ENCODE peak calls at places on chromosomes 12 and 14, in eight cellular contexts. One of them, this sample, is unnamed.

GRCh38 chr14:78863143-78863542 is 693.0 kb downstream of the NRXN3 start:
- DNase-seq in CD8-positive, alpha-beta memory T cell: no peak
- DNase-seq in GM18507: no peak
- DNase-seq in HFF-Myc: peak; percentile 5
- DNase-seq in activated CD8-positive, alpha-beta memory T cell treated with anti-CD3 and anti-CD28 coated beads for 24 hours: no peak
- DNase-seq in H1: no peak
- DNase-seq in left ventricle myocardium inferior: no peak
- DNase-seq in endothelial cell: peak; percentile 71
- DNase-seq in this sample: peak; percentile 60

GRCh38 chr14:91929700-91930099 is 17.8 kb downstream of the FBLN5 start:
- DNase-seq in H1: no peak
- DNase-seq in GM18507: no peak
- DNase-seq in endothelial cell: no peak
- DNase-seq in activated CD8-positive, alpha-beta memory T cell treated with anti-CD3 and anti-CD28 coated beads for 24 hours: no peak
- DNase-seq in left ventricle myocardium inferior: no peak
- DNase-seq in HFF-Myc: no peak
- DNase-seq in CD8-positive, alpha-beta memory T cell: no peak
- DNase-seq in this sample: no peak

GRCh38 chr12:52496590-52497071 is 3.6 kb upstream of the KRT6A start:
- DNase-seq in GM18507: no peak
- DNase-seq in endothelial cell: no peak
- DNase-seq in activated CD8-positive, alpha-beta memory T cell treated with anti-CD3 and anti-CD28 coated beads for 24 hours: no peak
- DNase-seq in left ventricle myocardium inferior: no peak
- DNase-seq in CD8-positive, alpha-beta memory T cell: no peak
- DNase-seq in H1: no peak
- DNase-seq in HFF-Myc: peak; percentile 5
- DNase-seq in this sample: peak; percentile 32

GRCh38 chr12:4252595-4252994 is 21.0 kb upstream of the CCND2 start:
- DNase-seq in endothelial cell: no peak
- DNase-seq in activated CD8-positive, alpha-beta memory T cell treated with anti-CD3 and anti-CD28 coated beads for 24 hours: no peak
- DNase-seq in HFF-Myc: no peak
- DNase-seq in H1: no peak
- DNase-seq in CD8-positive, alpha-beta memory T cell: no peak
- DNase-seq in left ventricle myocardium inferior: peak; percentile 48
- DNase-seq in GM18507: no peak
- DNase-seq in this sample: no peak

GRCh38 chr14:75088153-75088552 is 18.7 kb downstream of the ZC2HC1C start:
- DNase-seq in endothelial cell: no peak
- DNase-seq in activated CD8-positive, alpha-beta memory T cell treated with anti-CD3 and anti-CD28 coated beads for 24 hours: no peak
- DNase-seq in HFF-Myc: no peak
- DNase-seq in left ventricle myocardium inferior: no peak
- DNase-seq in CD8-positive, alpha-beta memory T cell: no peak
- DNase-seq in GM18507: no peak
- DNase-seq in H1: no peak
- DNase-seq in this sample: no peak

GRCh38 chr12:81257952-81258551 is 180.2 kb downstream of the ACSS3 start:
- DNase-seq in HFF-Myc: peak; percentile 20
- DNase-seq in activated CD8-positive, alpha-beta memory T cell treated with anti-CD3 and anti-CD28 coated beads for 24 hours: no peak
- DNase-seq in endothelial cell: peak; percentile 26
- DNase-seq in left ventricle myocardium inferior: no peak
- DNase-seq in H1: no peak
- DNase-seq in GM18507: no peak
- DNase-seq in CD8-positive, alpha-beta memory T cell: no peak
- DNase-seq in this sample: peak; percentile 84

GRCh38 chr14:21024668-21025373 is at the start of gene NDRG2:
- DNase-seq in endothelial cell: peak; percentile 73
- DNase-seq in activated CD8-positive, alpha-beta memory T cell treated with anti-CD3 and anti-CD28 coated beads for 24 hours: peak; percentile 83
- DNase-seq in CD8-positive, alpha-beta memory T cell: peak; percentile 66
- DNase-seq in HFF-Myc: no peak
- DNase-seq in GM18507: peak; percentile 30
- DNase-seq in H1: no peak
- DNase-seq in left ventricle myocardium inferior: peak; percentile 89
- DNase-seq in this sample: peak; percentile 52

GRCh38 chr12:27619308-27619707 is 76.9 kb upstream of the REP15 start:
- DNase-seq in endothelial cell: no peak
- DNase-seq in activated CD8-positive, alpha-beta memory T cell treated with anti-CD3 and anti-CD28 coated beads for 24 hours: no peak
- DNase-seq in left ventricle myocardium inferior: no peak
- DNase-seq in H1: no peak
- DNase-seq in GM18507: no peak
- DNase-seq in HFF-Myc: peak; percentile 61
- DNase-seq in CD8-positive, alpha-beta memory T cell: no peak
- DNase-seq in this sample: peak; percentile 87

GRCh38 chr12:67025543-67026114 is 243.5 kb upstream of the CAND1 start:
- DNase-seq in H1: peak; percentile 44
- DNase-seq in activated CD8-positive, alpha-beta memory T cell treated with anti-CD3 and anti-CD28 coated beads for 24 hours: peak; percentile 80
- DNase-seq in GM18507: peak; percentile 4
- DNase-seq in CD8-positive, alpha-beta memory T cell: peak; percentile 7
- DNase-seq in HFF-Myc: peak; percentile 7
- DNase-seq in endothelial cell: peak; percentile 73
- DNase-seq in left ventricle myocardium inferior: no peak
- DNase-seq in this sample: peak; percentile 60

GRCh38 chr12:55725556-55725955 is 3.3 kb downstream of the CD63 start:
- DNase-seq in CD8-positive, alpha-beta memory T cell: no peak
- DNase-seq in H1: no peak
- DNase-seq in left ventricle myocardium inferior: no peak
- DNase-seq in endothelial cell: no peak
- DNase-seq in GM18507: no peak
- DNase-seq in HFF-Myc: no peak
- DNase-seq in activated CD8-positive, alpha-beta memory T cell treated with anti-CD3 and anti-CD28 coated beads for 24 hours: no peak
- DNase-seq in this sample: no peak

GRCh38 chr14:46250113-46250703 is 401.4 kb downstream of the RPL10L start:
- DNase-seq in left ventricle myocardium inferior: no peak
- DNase-seq in H1: no peak
- DNase-seq in CD8-positive, alpha-beta memory T cell: no peak
- DNase-seq in GM18507: no peak
- DNase-seq in HFF-Myc: peak; percentile 0
- DNase-seq in activated CD8-positive, alpha-beta memory T cell treated with anti-CD3 and anti-CD28 coated beads for 24 hours: no peak
- DNase-seq in endothelial cell: peak; percentile 8
- DNase-seq in this sample: peak; percentile 21

GRCh38 chr14:61320806-61321384 is 484 bp upstream of the PRKCH start:
- DNase-seq in left ventricle myocardium inferior: no peak
- DNase-seq in GM18507: no peak
- DNase-seq in endothelial cell: no peak
- DNase-seq in HFF-Myc: no peak
- DNase-seq in activated CD8-positive, alpha-beta memory T cell treated with anti-CD3 and anti-CD28 coated beads for 24 hours: no peak
- DNase-seq in H1: no peak
- DNase-seq in CD8-positive, alpha-beta memory T cell: no peak
- DNase-seq in this sample: no peak

GRCh38 chr14:28867571-28867970 is 101.0 kb downstream of the FOXG1 start:
- DNase-seq in CD8-positive, alpha-beta memory T cell: no peak
- DNase-seq in HFF-Myc: no peak
- DNase-seq in activated CD8-positive, alpha-beta memory T cell treated with anti-CD3 and anti-CD28 coated beads for 24 hours: no peak
- DNase-seq in left ventricle myocardium inferior: no peak
- DNase-seq in GM18507: no peak
- DNase-seq in H1: no peak
- DNase-seq in endothelial cell: no peak
- DNase-seq in this sample: no peak

GRCh38 chr12:118520428-118520827 is 144.1 kb downstream of the SUDS3 start:
- DNase-seq in GM18507: no peak
- DNase-seq in CD8-positive, alpha-beta memory T cell: no peak
- DNase-seq in endothelial cell: no peak
- DNase-seq in HFF-Myc: no peak
- DNase-seq in H1: no peak
- DNase-seq in left ventricle myocardium inferior: no peak
- DNase-seq in activated CD8-positive, alpha-beta memory T cell treated with anti-CD3 and anti-CD28 coated beads for 24 hours: no peak
- DNase-seq in this sample: no peak

GRCh38 chr12:19800884-19801283 is 361.6 kb downstream of the AEBP2 start:
- DNase-seq in H1: no peak
- DNase-seq in HFF-Myc: no peak
- DNase-seq in activated CD8-positive, alpha-beta memory T cell treated with anti-CD3 and anti-CD28 coated beads for 24 hours: no peak
- DNase-seq in CD8-positive, alpha-beta memory T cell: no peak
- DNase-seq in endothelial cell: no peak
- DNase-seq in left ventricle myocardium inferior: no peak
- DNase-seq in GM18507: no peak
- DNase-seq in this sample: no peak

GRCh38 chr14:103104654-103105511 is 10.4 kb downstream of the EXOC3L4 start:
- DNase-seq in CD8-positive, alpha-beta memory T cell: peak; percentile 61
- DNase-seq in activated CD8-positive, alpha-beta memory T cell treated with anti-CD3 and anti-CD28 coated beads for 24 hours: peak; percentile 89
- DNase-seq in H1: no peak
- DNase-seq in endothelial cell: peak; percentile 76
- DNase-seq in HFF-Myc: no peak
- DNase-seq in left ventricle myocardium inferior: peak; percentile 73
- DNase-seq in GM18507: peak; percentile 75
- DNase-seq in this sample: peak; percentile 64

GRCh38 chr12:6961278-6961694 is 9.2 kb downstream of the PHB2 start:
- DNase-seq in endothelial cell: no peak
- DNase-seq in activated CD8-positive, alpha-beta memory T cell treated with anti-CD3 and anti-CD28 coated beads for 24 hours: peak; percentile 96
- DNase-seq in CD8-positive, alpha-beta memory T cell: peak; percentile 88
- DNase-seq in left ventricle myocardium inferior: peak; percentile 60
- DNase-seq in HFF-Myc: no peak
- DNase-seq in GM18507: no peak
- DNase-seq in H1: no peak
- DNase-seq in this sample: peak; percentile 67

GRCh38 chr14:64752909-64753308 is 48.7 kb downstream of the PLEKHG3 start:
- DNase-seq in GM18507: no peak
- DNase-seq in HFF-Myc: no peak
- DNase-seq in CD8-positive, alpha-beta memory T cell: no peak
- DNase-seq in H1: no peak
- DNase-seq in activated CD8-positive, alpha-beta memory T cell treated with anti-CD3 and anti-CD28 coated beads for 24 hours: no peak
- DNase-seq in endothelial cell: no peak
- DNase-seq in left ventricle myocardium inferior: no peak
- DNase-seq in this sample: no peak

GRCh38 chr14:44149597-44149996 is 357.5 kb downstream of the FSCB start:
- DNase-seq in HFF-Myc: no peak
- DNase-seq in GM18507: no peak
- DNase-seq in H1: peak; percentile 74
- DNase-seq in CD8-positive, alpha-beta memory T cell: no peak
- DNase-seq in activated CD8-positive, alpha-beta memory T cell treated with anti-CD3 and anti-CD28 coated beads for 24 hours: no peak
- DNase-seq in left ventricle myocardium inferior: no peak
- DNase-seq in endothelial cell: peak; percentile 65
- DNase-seq in this sample: peak; percentile 72

GRCh38 chr14:77181603-77182437 is at the start of gene TMEM63C:
- DNase-seq in activated CD8-positive, alpha-beta memory T cell treated with anti-CD3 and anti-CD28 coated beads for 24 hours: peak; percentile 82
- DNase-seq in CD8-positive, alpha-beta memory T cell: peak; percentile 47
- DNase-seq in endothelial cell: peak; percentile 64
- DNase-seq in left ventricle myocardium inferior: no peak
- DNase-seq in GM18507: peak; percentile 42
- DNase-seq in H1: peak; percentile 95
- DNase-seq in HFF-Myc: no peak
- DNase-seq in this sample: peak; percentile 80

GRCh38 chr12:115830633-115831032 is 446.9 kb downstream of the MED13L start:
- DNase-seq in CD8-positive, alpha-beta memory T cell: no peak
- DNase-seq in endothelial cell: no peak
- DNase-seq in H1: no peak
- DNase-seq in left ventricle myocardium inferior: no peak
- DNase-seq in activated CD8-positive, alpha-beta memory T cell treated with anti-CD3 and anti-CD28 coated beads for 24 hours: no peak
- DNase-seq in HFF-Myc: no peak
- DNase-seq in GM18507: no peak
- DNase-seq in this sample: no peak

GRCh38 chr14:90676859-90677258 is 139.4 kb downstream of the TTC7B start:
- DNase-seq in H1: no peak
- DNase-seq in endothelial cell: no peak
- DNase-seq in HFF-Myc: no peak
- DNase-seq in GM18507: no peak
- DNase-seq in left ventricle myocardium inferior: no peak
- DNase-seq in CD8-positive, alpha-beta memory T cell: no peak
- DNase-seq in activated CD8-positive, alpha-beta memory T cell treated with anti-CD3 and anti-CD28 coated beads for 24 hours: no peak
- DNase-seq in this sample: no peak

GRCh38 chr14:37420622-37421021 is 174.4 kb downstream of the FOXA1 start:
- DNase-seq in endothelial cell: no peak
- DNase-seq in H1: no peak
- DNase-seq in GM18507: no peak
- DNase-seq in HFF-Myc: no peak
- DNase-seq in left ventricle myocardium inferior: no peak
- DNase-seq in CD8-positive, alpha-beta memory T cell: no peak
- DNase-seq in activated CD8-positive, alpha-beta memory T cell treated with anti-CD3 and anti-CD28 coated beads for 24 hours: no peak
- DNase-seq in this sample: no peak

GRCh38 chr14:67536087-67536486 is 3.0 kb downstream of the PLEKHH1 start:
- DNase-seq in H1: no peak
- DNase-seq in activated CD8-positive, alpha-beta memory T cell treated with anti-CD3 and anti-CD28 coated beads for 24 hours: no peak
- DNase-seq in CD8-positive, alpha-beta memory T cell: no peak
- DNase-seq in GM18507: no peak
- DNase-seq in HFF-Myc: no peak
- DNase-seq in endothelial cell: no peak
- DNase-seq in left ventricle myocardium inferior: no peak
- DNase-seq in this sample: no peak

GRCh38 chr14:75126121-75126544 is 715 bp downstream of the NEK9 start:
- DNase-seq in activated CD8-positive, alpha-beta memory T cell treated with anti-CD3 and anti-CD28 coated beads for 24 hours: no peak
- DNase-seq in endothelial cell: no peak
- DNase-seq in HFF-Myc: no peak
- DNase-seq in H1: no peak
- DNase-seq in left ventricle myocardium inferior: no peak
- DNase-seq in GM18507: no peak
- DNase-seq in CD8-positive, alpha-beta memory T cell: no peak
- DNase-seq in this sample: peak; percentile 22

GRCh38 chr12:109951751-109952150 is 44.4 kb downstream of the GIT2 start:
- DNase-seq in activated CD8-positive, alpha-beta memory T cell treated with anti-CD3 and anti-CD28 coated beads for 24 hours: no peak
- DNase-seq in GM18507: no peak
- DNase-seq in endothelial cell: no peak
- DNase-seq in H1: no peak
- DNase-seq in HFF-Myc: no peak
- DNase-seq in CD8-positive, alpha-beta memory T cell: no peak
- DNase-seq in left ventricle myocardium inferior: peak; percentile 60
- DNase-seq in this sample: no peak

GRCh38 chr12:50686406-50686805 is 77.5 kb upstream of the ATF1 start:
- DNase-seq in activated CD8-positive, alpha-beta memory T cell treated with anti-CD3 and anti-CD28 coated beads for 24 hours: no peak
- DNase-seq in endothelial cell: no peak
- DNase-seq in left ventricle myocardium inferior: no peak
- DNase-seq in GM18507: no peak
- DNase-seq in H1: no peak
- DNase-seq in CD8-positive, alpha-beta memory T cell: no peak
- DNase-seq in HFF-Myc: no peak
- DNase-seq in this sample: no peak

GRCh38 chr14:25400607-25401206 is 350.8 kb upstream of the STXBP6 start:
- DNase-seq in H1: no peak
- DNase-seq in HFF-Myc: peak; percentile 30
- DNase-seq in left ventricle myocardium inferior: no peak
- DNase-seq in GM18507: no peak
- DNase-seq in CD8-positive, alpha-beta memory T cell: no peak
- DNase-seq in endothelial cell: peak; percentile 57
- DNase-seq in activated CD8-positive, alpha-beta memory T cell treated with anti-CD3 and anti-CD28 coated beads for 24 hours: no peak
- DNase-seq in this sample: peak; percentile 79

GRCh38 chr12:7154901-7155470 is 24.8 kb downstream of the CLSTN3 start:
- DNase-seq in GM18507: no peak
- DNase-seq in H1: no peak
- DNase-seq in activated CD8-positive, alpha-beta memory T cell treated with anti-CD3 and anti-CD28 coated beads for 24 hours: no peak
- DNase-seq in endothelial cell: no peak
- DNase-seq in HFF-Myc: no peak
- DNase-seq in CD8-positive, alpha-beta memory T cell: no peak
- DNase-seq in left ventricle myocardium inferior: no peak
- DNase-seq in this sample: no peak

GRCh38 chr12:6226002-6226700 is 26.0 kb downstream of the CD9 start:
- DNase-seq in left ventricle myocardium inferior: peak; percentile 78
- DNase-seq in CD8-positive, alpha-beta memory T cell: no peak
- DNase-seq in H1: no peak
- DNase-seq in activated CD8-positive, alpha-beta memory T cell treated with anti-CD3 and anti-CD28 coated beads for 24 hours: no peak
- DNase-seq in endothelial cell: no peak
- DNase-seq in HFF-Myc: no peak
- DNase-seq in GM18507: no peak
- DNase-seq in this sample: no peak

GRCh38 chr12:125210104-125210755 is 145.0 kb downstream of the AACS start:
- DNase-seq in H1: no peak
- DNase-seq in HFF-Myc: no peak
- DNase-seq in CD8-positive, alpha-beta memory T cell: no peak
- DNase-seq in activated CD8-positive, alpha-beta memory T cell treated with anti-CD3 and anti-CD28 coated beads for 24 hours: no peak
- DNase-seq in GM18507: no peak
- DNase-seq in endothelial cell: no peak
- DNase-seq in left ventricle myocardium inferior: no peak
- DNase-seq in this sample: no peak

GRCh38 chr12:51548241-51548640 is 42.8 kb upstream of the SCN8A start:
- DNase-seq in H1: no peak
- DNase-seq in HFF-Myc: no peak
- DNase-seq in CD8-positive, alpha-beta memory T cell: no peak
- DNase-seq in left ventricle myocardium inferior: no peak
- DNase-seq in endothelial cell: no peak
- DNase-seq in activated CD8-positive, alpha-beta memory T cell treated with anti-CD3 and anti-CD28 coated beads for 24 hours: no peak
- DNase-seq in GM18507: no peak
- DNase-seq in this sample: no peak

GRCh38 chr12:13597837-13598236 is 383.6 kb downstream of the GRIN2B start:
- DNase-seq in endothelial cell: no peak
- DNase-seq in GM18507: no peak
- DNase-seq in activated CD8-positive, alpha-beta memory T cell treated with anti-CD3 and anti-CD28 coated beads for 24 hours: no peak
- DNase-seq in left ventricle myocardium inferior: no peak
- DNase-seq in H1: no peak
- DNase-seq in CD8-positive, alpha-beta memory T cell: no peak
- DNase-seq in HFF-Myc: no peak
- DNase-seq in this sample: no peak

GRCh38 chr12:21354641-21355040 is 18.1 kb upstream of the IAPP start:
- DNase-seq in H1: no peak
- DNase-seq in activated CD8-positive, alpha-beta memory T cell treated with anti-CD3 and anti-CD28 coated beads for 24 hours: no peak
- DNase-seq in left ventricle myocardium inferior: no peak
- DNase-seq in CD8-positive, alpha-beta memory T cell: no peak
- DNase-seq in HFF-Myc: no peak
- DNase-seq in endothelial cell: no peak
- DNase-seq in GM18507: no peak
- DNase-seq in this sample: no peak